ENCODE peak calls at places on chromosomes 16 and 17, in nine cellular contexts. One of them, this sample, is unnamed.

GRCh38 chr17:7330099-7331015 is 1.2 kb upstream of the NEURL4 start:
- DNase-seq in mammary epithelial cell: peak
- DNase-seq in GM12865: peak
- DNase-seq in lower leg skin: peak
- DNase-seq in AG04450: no peak
- DNase-seq in fibroblast of mammary gland: peak
- DNase-seq in cardiac muscle cell: peak
- DNase-seq in SK-N-SH: peak
- DNase-seq in CD8-positive, alpha-beta T cell: peak
- DNase-seq in this sample: no peak

GRCh38 chr17:1231456-1231855 is 38.8 kb upstream of the BHLHA9 start:
- DNase-seq in mammary epithelial cell: peak
- DNase-seq in GM12865: no peak
- DNase-seq in lower leg skin: peak
- DNase-seq in AG04450: no peak
- DNase-seq in fibroblast of mammary gland: peak
- DNase-seq in cardiac muscle cell: peak
- DNase-seq in SK-N-SH: no peak
- DNase-seq in CD8-positive, alpha-beta T cell: no peak
- DNase-seq in this sample: no peak

GRCh38 chr17:32519769-32520701 is 33.2 kb downstream of the CDK5R1 start:
- DNase-seq in mammary epithelial cell: no peak
- DNase-seq in GM12865: peak
- DNase-seq in lower leg skin: no peak
- DNase-seq in AG04450: no peak
- DNase-seq in fibroblast of mammary gland: peak
- DNase-seq in cardiac muscle cell: peak
- DNase-seq in SK-N-SH: peak
- DNase-seq in CD8-positive, alpha-beta T cell: peak
- DNase-seq in this sample: no peak

GRCh38 chr16:10754941-10755340 is 11.3 kb downstream of the NUBP1 start:
- DNase-seq in mammary epithelial cell: peak
- DNase-seq in GM12865: no peak
- DNase-seq in lower leg skin: no peak
- DNase-seq in AG04450: no peak
- DNase-seq in fibroblast of mammary gland: peak
- DNase-seq in cardiac muscle cell: peak
- DNase-seq in SK-N-SH: no peak
- DNase-seq in CD8-positive, alpha-beta T cell: no peak
- DNase-seq in this sample: no peak

GRCh38 chr17:28726912-28727726 is 1.1 kb upstream of the TLCD1 start:
- DNase-seq in mammary epithelial cell: peak
- DNase-seq in GM12865: peak
- DNase-seq in lower leg skin: peak
- DNase-seq in AG04450: peak
- DNase-seq in fibroblast of mammary gland: peak
- DNase-seq in cardiac muscle cell: peak
- DNase-seq in SK-N-SH: peak
- DNase-seq in CD8-positive, alpha-beta T cell: peak
- DNase-seq in this sample: peak

GRCh38 chr16:58292886-58293285 is 1.9 kb downstream of the PRSS54 start:
- DNase-seq in mammary epithelial cell: no peak
- DNase-seq in GM12865: no peak
- DNase-seq in lower leg skin: no peak
- DNase-seq in AG04450: no peak
- DNase-seq in fibroblast of mammary gland: no peak
- DNase-seq in cardiac muscle cell: no peak
- DNase-seq in SK-N-SH: no peak
- DNase-seq in CD8-positive, alpha-beta T cell: no peak
- DNase-seq in this sample: no peak

GRCh38 chr17:73304971-73305786 is 6.6 kb downstream of the CDC42EP4 start:
- DNase-seq in mammary epithelial cell: peak
- DNase-seq in GM12865: no peak
- DNase-seq in lower leg skin: peak
- DNase-seq in AG04450: no peak
- DNase-seq in fibroblast of mammary gland: peak
- DNase-seq in cardiac muscle cell: peak
- DNase-seq in SK-N-SH: no peak
- DNase-seq in CD8-positive, alpha-beta T cell: no peak
- DNase-seq in this sample: no peak

GRCh38 chr16:65392831-65393565 is 271.1 kb upstream of the CDH11 start:
- DNase-seq in mammary epithelial cell: peak
- DNase-seq in GM12865: no peak
- DNase-seq in lower leg skin: no peak
- DNase-seq in AG04450: no peak
- DNase-seq in fibroblast of mammary gland: peak
- DNase-seq in cardiac muscle cell: no peak
- DNase-seq in SK-N-SH: no peak
- DNase-seq in CD8-positive, alpha-beta T cell: no peak
- DNase-seq in this sample: no peak

GRCh38 chr17:34116306-34116705 is 138.8 kb upstream of the CCL2 start:
- DNase-seq in mammary epithelial cell: no peak
- DNase-seq in GM12865: no peak
- DNase-seq in lower leg skin: peak
- DNase-seq in AG04450: no peak
- DNase-seq in fibroblast of mammary gland: no peak
- DNase-seq in cardiac muscle cell: no peak
- DNase-seq in SK-N-SH: no peak
- DNase-seq in CD8-positive, alpha-beta T cell: no peak
- DNase-seq in this sample: no peak

GRCh38 chr17:34114174-34114573 is 140.9 kb upstream of the CCL2 start:
- DNase-seq in mammary epithelial cell: no peak
- DNase-seq in GM12865: no peak
- DNase-seq in lower leg skin: peak
- DNase-seq in AG04450: no peak
- DNase-seq in fibroblast of mammary gland: no peak
- DNase-seq in cardiac muscle cell: no peak
- DNase-seq in SK-N-SH: no peak
- DNase-seq in CD8-positive, alpha-beta T cell: no peak
- DNase-seq in this sample: no peak

GRCh38 chr17:34107019-34107418 is 148.1 kb upstream of the CCL2 start:
- DNase-seq in mammary epithelial cell: no peak
- DNase-seq in GM12865: no peak
- DNase-seq in lower leg skin: no peak
- DNase-seq in AG04450: no peak
- DNase-seq in fibroblast of mammary gland: no peak
- DNase-seq in cardiac muscle cell: no peak
- DNase-seq in SK-N-SH: no peak
- DNase-seq in CD8-positive, alpha-beta T cell: no peak
- DNase-seq in this sample: no peak

GRCh38 chr17:34110315-34110714 is 144.8 kb upstream of the CCL2 start:
- DNase-seq in mammary epithelial cell: no peak
- DNase-seq in GM12865: no peak
- DNase-seq in lower leg skin: peak
- DNase-seq in AG04450: no peak
- DNase-seq in fibroblast of mammary gland: no peak
- DNase-seq in cardiac muscle cell: no peak
- DNase-seq in SK-N-SH: peak
- DNase-seq in CD8-positive, alpha-beta T cell: no peak
- DNase-seq in this sample: no peak
- TF ChIP-seq CTCF in mammary epithelial cell: no peak
- TF ChIP-seq CTCF in GM12865: no peak
- TF ChIP-seq CTCF in lower leg skin: no peak
- TF ChIP-seq CTCF in AG04450: no peak
- TF ChIP-seq CTCF in fibroblast of mammary gland: no peak
- TF ChIP-seq CTCF in cardiac muscle cell: no peak
- TF ChIP-seq CTCF in SK-N-SH: no peak
- TF ChIP-seq CTCF in CD8-positive, alpha-beta T cell: no peak
- TF ChIP-seq CTCF in this sample: no peak

DNA sequence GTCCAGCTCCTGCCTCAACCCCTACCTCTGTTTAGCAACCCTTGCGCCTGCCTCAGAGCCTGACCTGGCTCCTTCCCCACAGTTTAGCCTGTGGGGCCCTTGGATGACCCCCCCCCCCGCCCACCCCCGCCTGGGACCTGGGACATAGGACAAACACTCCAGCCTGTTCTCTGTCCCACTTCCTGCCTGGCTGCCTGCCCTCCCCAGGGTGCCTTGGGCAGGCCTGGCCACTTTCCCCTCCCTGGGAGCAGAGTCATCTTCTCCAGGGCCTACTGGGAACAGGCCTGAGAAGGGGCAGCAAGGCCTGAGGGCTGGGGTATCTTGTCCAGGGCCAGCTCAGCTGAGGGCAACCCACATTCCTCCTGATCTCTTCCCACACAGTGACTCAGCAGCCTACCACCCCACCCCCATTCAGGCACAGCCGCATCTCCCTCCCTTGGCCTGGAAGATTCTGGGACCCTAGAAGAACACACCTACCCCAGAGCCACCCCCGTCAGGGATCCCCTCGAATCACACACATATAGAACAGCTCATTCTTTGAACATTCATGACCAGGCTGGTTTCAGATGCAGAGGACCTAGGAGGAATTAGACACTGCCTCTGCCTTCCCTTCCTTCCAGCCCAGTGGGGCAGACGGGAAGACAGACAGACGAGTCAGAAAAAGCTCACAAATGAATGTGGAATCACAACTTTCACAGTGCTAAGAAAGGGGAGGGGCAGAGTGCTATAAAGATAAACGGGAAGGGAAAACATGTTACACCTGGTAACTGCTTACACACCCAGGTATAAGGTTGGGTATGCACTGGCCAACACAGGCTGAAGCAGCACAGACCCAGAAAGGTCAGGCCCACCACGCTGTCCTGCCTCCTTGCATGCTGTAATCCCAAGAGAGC is 6.0 kb downstream of the FHOD1 start:
- DNase-seq in mammary epithelial cell: peak
- DNase-seq in GM12865: no peak
- DNase-seq in lower leg skin: no peak
- DNase-seq in AG04450: peak
- DNase-seq in fibroblast of mammary gland: peak
- DNase-seq in cardiac muscle cell: peak
- DNase-seq in SK-N-SH: no peak
- DNase-seq in CD8-positive, alpha-beta T cell: no peak
- DNase-seq in this sample: peak
- H3K4me3 ChIP-seq in mammary epithelial cell: no peak
- H3K4me3 ChIP-seq in GM12865: no peak
- H3K4me3 ChIP-seq in lower leg skin: no peak
- H3K4me3 ChIP-seq in AG04450: no peak
- H3K4me3 ChIP-seq in fibroblast of mammary gland: no peak
- H3K4me3 ChIP-seq in cardiac muscle cell: no peak
- H3K4me3 ChIP-seq in SK-N-SH: no peak
- H3K4me3 ChIP-seq in CD8-positive, alpha-beta T cell: no peak
- H3K4me3 ChIP-seq in this sample: no peak

GRCh38 chr16:28592979-28593553 is 3.8 kb downstream of the SULT1A2 start:
- DNase-seq in mammary epithelial cell: no peak
- DNase-seq in GM12865: no peak
- DNase-seq in lower leg skin: no peak
- DNase-seq in AG04450: no peak
- DNase-seq in fibroblast of mammary gland: no peak
- DNase-seq in cardiac muscle cell: no peak
- DNase-seq in SK-N-SH: no peak
- DNase-seq in CD8-positive, alpha-beta T cell: no peak
- DNase-seq in this sample: no peak

GRCh38 chr16:28596115-28596630 is 677 bp downstream of the SULT1A2 start:
- DNase-seq in mammary epithelial cell: no peak
- DNase-seq in GM12865: no peak
- DNase-seq in lower leg skin: no peak
- DNase-seq in AG04450: no peak
- DNase-seq in fibroblast of mammary gland: no peak
- DNase-seq in cardiac muscle cell: peak
- DNase-seq in SK-N-SH: no peak
- DNase-seq in CD8-positive, alpha-beta T cell: no peak
- DNase-seq in this sample: no peak

GRCh38 chr16:28592511-28592910 is 4.3 kb downstream of the SULT1A2 start:
- DNase-seq in mammary epithelial cell: no peak
- DNase-seq in GM12865: no peak
- DNase-seq in lower leg skin: no peak
- DNase-seq in AG04450: no peak
- DNase-seq in fibroblast of mammary gland: no peak
- DNase-seq in cardiac muscle cell: no peak
- DNase-seq in SK-N-SH: no peak
- DNase-seq in CD8-positive, alpha-beta T cell: no peak
- DNase-seq in this sample: no peak

GRCh38 chr16:28596840-28597691 is at the start of gene SULT1A2:
- DNase-seq in mammary epithelial cell: peak
- DNase-seq in GM12865: no peak
- DNase-seq in lower leg skin: no peak
- DNase-seq in AG04450: no peak
- DNase-seq in fibroblast of mammary gland: no peak
- DNase-seq in cardiac muscle cell: peak
- DNase-seq in SK-N-SH: no peak
- DNase-seq in CD8-positive, alpha-beta T cell: no peak
- DNase-seq in this sample: no peak

DNA sequence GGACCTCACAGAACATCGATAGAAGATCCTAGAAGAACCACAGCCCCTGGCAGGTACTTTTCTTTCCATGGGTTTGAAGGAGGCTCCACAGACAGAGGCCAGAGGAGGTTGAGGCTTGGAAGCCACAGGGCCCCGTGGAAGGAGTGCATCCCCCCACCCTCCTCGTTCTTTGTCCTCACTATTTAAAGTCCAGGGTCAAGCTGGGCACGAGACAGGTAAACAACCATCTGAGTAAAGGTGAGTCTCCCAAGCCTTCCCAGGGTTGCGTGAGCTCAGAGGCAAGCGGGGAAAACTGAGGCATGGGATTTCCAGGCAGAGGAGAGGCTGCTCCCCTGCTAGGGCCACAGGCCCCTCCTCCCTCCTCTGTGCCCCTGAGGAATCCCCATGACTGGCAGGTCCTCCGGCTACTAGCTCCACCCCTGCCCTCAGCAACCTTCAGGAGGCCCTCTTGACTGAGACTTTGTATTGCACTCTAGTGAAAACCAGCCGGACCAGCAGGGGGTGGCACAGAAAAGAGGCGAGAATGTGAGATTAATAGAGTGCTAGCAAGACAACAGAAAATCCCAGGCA is 927 bp upstream of the SULT1A2 start:
- DNase-seq in mammary epithelial cell: no peak
- DNase-seq in GM12865: peak
- DNase-seq in lower leg skin: no peak
- DNase-seq in AG04450: no peak
- DNase-seq in fibroblast of mammary gland: no peak
- DNase-seq in cardiac muscle cell: no peak
- DNase-seq in SK-N-SH: no peak
- DNase-seq in CD8-positive, alpha-beta T cell: no peak
- DNase-seq in this sample: no peak
- TF ChIP-seq CTCF in mammary epithelial cell: no peak
- TF ChIP-seq CTCF in GM12865: peak
- TF ChIP-seq CTCF in lower leg skin: no peak
- TF ChIP-seq CTCF in AG04450: peak
- TF ChIP-seq CTCF in fibroblast of mammary gland: no peak
- TF ChIP-seq CTCF in cardiac muscle cell: no peak
- TF ChIP-seq CTCF in SK-N-SH: no peak
- TF ChIP-seq CTCF in CD8-positive, alpha-beta T cell: no peak
- TF ChIP-seq CTCF in this sample: no peak

GRCh38 chr17:72219136-72219823 is 98.5 kb downstream of the SOX9 start:
- DNase-seq in mammary epithelial cell: no peak
- DNase-seq in GM12865: no peak
- DNase-seq in lower leg skin: no peak
- DNase-seq in AG04450: no peak
- DNase-seq in fibroblast of mammary gland: no peak
- DNase-seq in cardiac muscle cell: peak
- DNase-seq in SK-N-SH: peak
- DNase-seq in CD8-positive, alpha-beta T cell: no peak
- DNase-seq in this sample: no peak

GRCh38 chr17:72223816-72224215 is 103.0 kb downstream of the SOX9 start:
- DNase-seq in mammary epithelial cell: no peak
- DNase-seq in GM12865: no peak
- DNase-seq in lower leg skin: peak
- DNase-seq in AG04450: no peak
- DNase-seq in fibroblast of mammary gland: no peak
- DNase-seq in cardiac muscle cell: no peak
- DNase-seq in SK-N-SH: no peak
- DNase-seq in CD8-positive, alpha-beta T cell: no peak
- DNase-seq in this sample: no peak

GRCh38 chr17:72222971-72223370 is 102.2 kb downstream of the SOX9 start:
- DNase-seq in mammary epithelial cell: no peak
- DNase-seq in GM12865: no peak
- DNase-seq in lower leg skin: peak
- DNase-seq in AG04450: no peak
- DNase-seq in fibroblast of mammary gland: no peak
- DNase-seq in cardiac muscle cell: no peak
- DNase-seq in SK-N-SH: no peak
- DNase-seq in CD8-positive, alpha-beta T cell: no peak
- DNase-seq in this sample: no peak

GRCh38 chr17:72222571-72222970 is 101.8 kb downstream of the SOX9 start:
- DNase-seq in mammary epithelial cell: no peak
- DNase-seq in GM12865: no peak
- DNase-seq in lower leg skin: no peak
- DNase-seq in AG04450: no peak
- DNase-seq in fibroblast of mammary gland: no peak
- DNase-seq in cardiac muscle cell: no peak
- DNase-seq in SK-N-SH: no peak
- DNase-seq in CD8-positive, alpha-beta T cell: no peak
- DNase-seq in this sample: no peak

GRCh38 chr17:72219824-72220473 is 99.1 kb downstream of the SOX9 start:
- DNase-seq in mammary epithelial cell: no peak
- DNase-seq in GM12865: no peak
- DNase-seq in lower leg skin: no peak
- DNase-seq in AG04450: no peak
- DNase-seq in fibroblast of mammary gland: no peak
- DNase-seq in cardiac muscle cell: no peak
- DNase-seq in SK-N-SH: peak
- DNase-seq in CD8-positive, alpha-beta T cell: no peak
- DNase-seq in this sample: no peak
- H3K4me3 ChIP-seq in mammary epithelial cell: no peak
- H3K4me3 ChIP-seq in GM12865: no peak
- H3K4me3 ChIP-seq in lower leg skin: no peak
- H3K4me3 ChIP-seq in AG04450: no peak
- H3K4me3 ChIP-seq in fibroblast of mammary gland: no peak
- H3K4me3 ChIP-seq in cardiac muscle cell: peak
- H3K4me3 ChIP-seq in SK-N-SH: peak
- H3K4me3 ChIP-seq in CD8-positive, alpha-beta T cell: no peak
- H3K4me3 ChIP-seq in this sample: no peak

This sample was measured in AG09309.